ENCODE peak calls at places on chromosomes 13 and 19, in eight cellular contexts. Z is adrenal gland, X is lower lobe of right lung, D is NB4, I is body of pancreas, Y is fibroblast of the aortic adventitia, E is pancreas, G is GM10248. K is an unnamed sample.

GRCh38 chr13:104980571-104980970 is 1554.9 kb downstream of the EFNB2 start:
- DNase-seq in D (no peak), Y (no peak), X (no peak), G (no peak), Z (no peak), I (no peak), E (no peak), K (no peak)

GRCh38 chr13:90564096-90564495 is 783.4 kb upstream of the MIR17HG start:
- DNase-seq in E (no peak), G (no peak), Z (no peak), Y (no peak), I (no peak), D (no peak), X (no peak), K (no peak)

GRCh38 chr13:19927117-19927734 is 31.3 kb upstream of the ZMYM2 start:
- DNase-seq in E (no peak), D (peak), G (peak), I (no peak), Y (peak), Z (no peak), X (no peak), K (peak)

GRCh38 chr13:40394304-40394983 is 272.0 kb downstream of the FOXO1 start:
- DNase-seq in X (no peak), Y (peak), E (no peak), Z (no peak), G (no peak), I (no peak), D (no peak), K (no peak)

GRCh38 chr19:43786665-43787064 is 5.9 kb upstream of the KCNN4 start:
- DNase-seq in Z (no peak), G (no peak), D (no peak), Y (no peak), X (no peak), E (no peak), I (no peak), K (no peak)

GRCh38 chr13:83162493-83162892 is 719.8 kb downstream of the SLITRK1 start:
- DNase-seq in I (no peak), X (no peak), D (no peak), G (no peak), Z (no peak), E (no peak), Y (peak), K (no peak)

GRCh38 chr13:113860051-113860471 is 3.8 kb downstream of the GAS6 start:
- DNase-seq in X (no peak), G (no peak), E (no peak), Z (peak), D (no peak), Y (no peak), I (peak), K (no peak)

GRCh38 chr13:44120814-44121505 is 241.3 kb downstream of the LACC1 start:
- DNase-seq in X (no peak), Z (no peak), I (no peak), D (no peak), E (no peak), Y (no peak), G (no peak), K (no peak)

GRCh38 chr19:771332-771785 is 20.4 kb downstream of the MISP start:
- DNase-seq in G (peak), Z (no peak), X (no peak), D (peak), E (no peak), I (no peak), Y (peak), K (no peak)

GRCh38 chr13:112510002-112510780 is 77.8 kb downstream of the TUBGCP3 start:
- DNase-seq in I (peak), Y (peak), D (peak), G (peak), Z (no peak), X (peak), E (no peak), K (peak)

GRCh38 chr13:27170221-27170520 is 1.4 kb downstream of the USP12 start:
- DNase-seq in X (no peak), D (peak), E (no peak), I (no peak), Y (peak), Z (no peak), G (peak), K (no peak)

DNA sequence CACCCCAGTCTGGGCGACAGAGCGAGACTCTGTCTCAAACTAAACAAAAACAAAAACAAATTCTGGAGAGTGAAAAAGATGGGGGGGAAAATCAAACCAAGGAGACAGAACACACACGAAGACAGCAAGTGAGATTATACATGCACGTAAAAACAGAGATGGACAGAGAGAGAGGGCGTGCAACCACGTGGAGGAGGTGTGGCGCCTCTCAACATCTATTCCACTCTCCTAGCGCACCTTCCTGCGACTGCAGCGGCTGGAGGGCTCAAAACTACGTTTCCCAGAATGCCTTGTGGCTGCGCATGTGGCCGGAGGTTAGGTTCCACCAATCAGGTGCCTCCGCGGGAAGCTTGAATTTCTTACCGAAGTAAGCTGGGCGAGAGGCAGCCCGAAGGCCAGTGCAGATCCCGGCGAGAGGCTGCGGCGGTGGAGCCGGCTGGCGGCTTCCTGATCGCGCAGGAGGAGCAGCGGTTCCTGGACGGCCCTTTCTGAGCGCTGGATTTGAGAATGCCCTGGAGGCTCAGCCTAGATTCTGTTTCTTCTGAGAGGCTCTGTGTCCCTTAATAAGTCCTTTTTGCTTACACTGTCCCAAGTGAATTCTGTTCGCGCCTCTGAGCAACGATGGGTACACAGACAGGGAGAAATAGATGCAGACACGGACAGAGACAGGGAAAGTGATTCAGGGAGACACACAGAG is 13.1 kb upstream of the NANOS2 start:
- DNase-seq in D (peak), I (peak), G (peak), X (peak), Z (peak), Y (peak), E (peak), K (peak)
- TF ChIP-seq CTCF in D (no peak), I (peak), G (no peak), X (no peak), Z (peak), Y (peak), E (no peak), K (peak)

GRCh38 chr19:45401815-45402468 is 2.9 kb downstream of the PPP1R13L start:
- DNase-seq in Z (no peak), E (no peak), D (no peak), Y (no peak), X (no peak), I (no peak), G (no peak), K (no peak)
- TF ChIP-seq CTCF in Z (peak), E (no peak), D (peak), Y (no peak), X (no peak), I (peak), G (no peak), K (no peak)

DNA sequence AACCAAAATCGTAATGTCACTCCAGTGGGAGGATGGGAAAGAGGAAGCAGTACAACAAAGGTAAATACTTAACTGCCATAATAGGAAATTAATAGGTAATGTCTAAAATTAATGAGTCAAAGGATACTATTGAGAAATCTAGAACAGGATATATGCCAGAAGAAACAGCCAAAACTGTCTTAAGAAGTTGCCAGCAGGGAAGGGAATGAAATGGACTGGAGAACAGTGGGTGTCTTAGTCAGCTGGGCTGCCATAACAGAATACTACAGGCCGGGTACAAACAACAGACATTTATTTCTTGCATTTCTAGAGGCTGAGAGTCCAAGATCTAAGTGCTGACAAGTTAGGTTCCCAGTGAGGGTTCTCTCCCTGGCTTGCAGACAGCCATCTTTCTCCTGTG is 40.3 kb upstream of the IPO5 start:
- DNase-seq in Y (peak), X (no peak), D (no peak), Z (no peak), I (no peak), G (no peak), E (no peak), K (no peak)
- TF ChIP-seq CTCF in Y (no peak), X (no peak), D (no peak), Z (no peak), I (no peak), G (no peak), E (no peak), K (no peak)

GRCh38 chr19:2055871-2056809 is 5.1 kb upstream of the MKNK2 start:
- DNase-seq in Z (no peak), I (peak), E (peak), D (no peak), Y (peak), X (no peak), G (no peak), K (no peak)
- TF ChIP-seq CTCF in Z (no peak), I (no peak), E (no peak), D (no peak), Y (no peak), X (peak), G (no peak), K (no peak)